ENCODE peak calls at places on chromosomes 7 and 10, in eight cellular contexts. N is fibroblast of lung; D is sigmoid colon; P is fibroblast of mammary gland; A is HFFc6; C is CD8-positive, alpha-beta T cell; Y is heart left ventricle; X is IMR-90. G is an unnamed sample.

GRCh38 chr7:2299131-2299829 is 15.0 kb downstream of the SNX8 start:
- DNase-seq in N (peak), D (no peak), P (peak), A (peak), C (no peak), Y (no peak), X (peak), G (no peak)

GRCh38 chr7:25263292-25263691 is 35.0 kb upstream of the NPVF start:
- DNase-seq in N (no peak), D (no peak), P (peak), A (no peak), C (no peak), Y (no peak), X (no peak), G (no peak)

GRCh38 chr10:132421377-132422168 is 24.6 kb downstream of the PWWP2B start:
- DNase-seq in N (peak), D (peak), P (no peak), A (peak), C (no peak), Y (peak), X (peak), G (peak)

GRCh38 chr10:31288001-31288400 is 31.0 kb upstream of the ZEB1 start:
- DNase-seq in N (no peak), D (no peak), P (no peak), A (no peak), C (no peak), Y (no peak), X (no peak), G (no peak)

GRCh38 chr7:38675500-38676106 is 44.4 kb upstream of the AMPH start:
- DNase-seq in N (no peak), D (no peak), P (no peak), A (no peak), C (no peak), Y (no peak), X (no peak), G (no peak)

GRCh38 chr7:47333131-47333887 is 248.6 kb downstream of the TNS3 start:
- DNase-seq in N (no peak), D (no peak), P (no peak), A (no peak), C (no peak), Y (no peak), X (no peak), G (no peak)

GRCh38 chr7:30926323-30926722 is 14.7 kb downstream of the AQP1 start:
- DNase-seq in N (no peak), D (peak), P (no peak), A (no peak), C (no peak), Y (no peak), X (no peak), G (no peak)

GRCh38 chr7:148037049-148037448 is 553.5 kb upstream of the C7orf33 start:
- DNase-seq in N (no peak), D (no peak), P (no peak), A (no peak), C (no peak), Y (no peak), X (no peak), G (no peak)

GRCh38 chr7:135160098-135160857 is 10.2 kb downstream of the CYREN start:
- DNase-seq in N (peak), D (no peak), P (peak), A (peak), C (no peak), Y (no peak), X (peak), G (no peak)

GRCh38 chr10:29256531-29256930 is 32.3 kb upstream of the LYZL1 start:
- DNase-seq in N (no peak), D (no peak), P (no peak), A (no peak), C (no peak), Y (no peak), X (no peak), G (no peak)

GRCh38 chr10:593016-593415 is 96.5 kb downstream of the DIP2C start:
- DNase-seq in N (no peak), D (no peak), P (no peak), A (no peak), C (no peak), Y (no peak), X (no peak), G (no peak)

GRCh38 chr10:25934673-25935139 is 677 bp downstream of the MYO3A start:
- DNase-seq in N (no peak), D (no peak), P (no peak), A (no peak), C (no peak), Y (no peak), X (no peak), G (peak)
- TF ChIP-seq CTCF in N (no peak), D (no peak), P (no peak), A (no peak), C (no peak), Y (no peak), X (no peak), G (no peak)

GRCh38 chr7:117673839-117674238 is 194.0 kb downstream of the CFTR start:
- DNase-seq in N (peak), D (no peak), P (peak), A (peak), C (no peak), Y (no peak), X (peak), G (no peak)
- TF ChIP-seq CTCF in N (peak), D (no peak), P (peak), A (peak), C (no peak), Y (peak), X (peak), G (peak)

GRCh38 chr7:76302299-76303056 is at the start of gene HSPB1:
- DNase-seq in N (peak), D (peak), P (peak), A (peak), C (peak), Y (peak), X (peak), G (peak)
- TF ChIP-seq CTCF in N (no peak), D (no peak), P (no peak), A (peak), C (no peak), Y (no peak), X (peak), G (no peak)

GRCh38 chr7:129370812-129371211 is 63.4 kb upstream of the STRIP2 start:
- DNase-seq in N (peak), D (no peak), P (no peak), A (no peak), C (no peak), Y (no peak), X (peak), G (no peak)
- TF ChIP-seq CTCF in N (no peak), D (no peak), P (no peak), A (no peak), C (no peak), Y (no peak), X (peak), G (no peak)

GRCh38 chr10:70403483-70404035 is 386 bp upstream of the EIF4EBP2 start:
- DNase-seq in N (no peak), D (no peak), P (no peak), A (no peak), C (no peak), Y (no peak), X (no peak), G (no peak)

GRCh38 chr10:70399177-70399576 is 4.8 kb upstream of the EIF4EBP2 start:
- DNase-seq in N (no peak), D (peak), P (no peak), A (no peak), C (no peak), Y (no peak), X (no peak), G (no peak)

GRCh38 chr10:70409772-70410171 is 5.8 kb downstream of the EIF4EBP2 start:
- DNase-seq in N (no peak), D (no peak), P (no peak), A (no peak), C (no peak), Y (no peak), X (no peak), G (no peak)

GRCh38 chr10:70404906-70405824 is 1.2 kb downstream of the EIF4EBP2 start:
- DNase-seq in N (peak), D (peak), P (peak), A (peak), C (peak), Y (peak), X (peak), G (no peak)

GRCh38 chr10:70404036-70404905 is at the start of gene EIF4EBP2:
- DNase-seq in N (peak), D (peak), P (peak), A (peak), C (peak), Y (peak), X (peak), G (peak)
- TF ChIP-seq CTCF in N (no peak), D (no peak), P (no peak), A (no peak), C (no peak), Y (no peak), X (no peak), G (no peak)

GRCh38 chr10:108244443-108245228 is 1080.1 kb upstream of the SORCS1 start:
- DNase-seq in N (no peak), D (no peak), P (no peak), A (no peak), C (no peak), Y (no peak), X (no peak), G (no peak)

GRCh38 chr10:108254089-108254488 is 1089.6 kb upstream of the SORCS1 start:
- DNase-seq in N (no peak), D (no peak), P (no peak), A (no peak), C (no peak), Y (no peak), X (no peak), G (no peak)

GRCh38 chr10:108250954-108251620 is 1086.6 kb upstream of the SORCS1 start:
- DNase-seq in N (no peak), D (no peak), P (peak), A (no peak), C (no peak), Y (no peak), X (no peak), G (no peak)

GRCh38 chr10:108249940-108250339 is 1085.4 kb upstream of the SORCS1 start:
- DNase-seq in N (no peak), D (no peak), P (no peak), A (no peak), C (no peak), Y (no peak), X (no peak), G (no peak)
- TF ChIP-seq CTCF in N (no peak), D (no peak), P (no peak), A (peak), C (no peak), Y (no peak), X (no peak), G (no peak)

DNA sequence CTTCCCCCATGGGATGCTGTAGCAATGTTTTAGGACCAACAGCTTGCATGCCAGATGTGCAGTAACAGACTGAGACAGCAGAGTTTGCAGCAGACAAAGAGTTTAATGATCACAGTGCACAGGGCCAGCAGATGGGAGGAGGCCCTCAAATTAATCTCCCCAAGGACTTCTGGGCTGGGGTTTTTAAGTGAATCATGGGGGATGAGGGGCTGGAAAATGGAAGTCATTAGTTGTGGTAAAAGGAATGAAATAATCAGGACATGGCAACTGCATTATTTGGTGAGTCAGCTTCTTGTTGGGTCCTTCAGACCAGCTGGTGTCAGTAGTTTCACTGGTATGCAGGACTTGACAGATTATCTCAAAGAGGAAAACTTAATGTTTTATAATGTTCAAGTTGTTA is 12.6 kb upstream of the NRBF2 start:
- DNase-seq in N (peak), D (no peak), P (peak), A (peak), C (no peak), Y (peak), X (peak), G (peak)
- TF ChIP-seq CTCF in N (no peak), D (no peak), P (no peak), A (no peak), C (no peak), Y (no peak), X (no peak), G (no peak)

GRCh38 chr7:111414374-111414773 is 147.9 kb downstream of the IMMP2L start:
- DNase-seq in N (no peak), D (no peak), P (no peak), A (no peak), C (no peak), Y (no peak), X (no peak), G (no peak)
- TF ChIP-seq CTCF in N (no peak), D (no peak), P (no peak), A (no peak), C (no peak), Y (no peak), X (no peak), G (no peak)

GRCh38 chr10:27241640-27242472 is 1.3 kb upstream of the ACBD5 start:
- DNase-seq in N (peak), D (peak), P (peak), A (peak), C (peak), Y (peak), X (peak), G (peak)

GRCh38 chr10:27240212-27240890 is at the start of gene ACBD5:
- DNase-seq in N (peak), D (peak), P (peak), A (peak), C (peak), Y (peak), X (peak), G (peak)

GRCh38 chr10:27240891-27241639 is 468 bp upstream of the ACBD5 start:
- DNase-seq in N (peak), D (no peak), P (peak), A (no peak), C (peak), Y (no peak), X (no peak), G (peak)

GRCh38 chr10:27242951-27243551 is 2.5 kb upstream of the ACBD5 start:
- DNase-seq in N (peak), D (no peak), P (peak), A (peak), C (peak), Y (peak), X (peak), G (peak)

DNA sequence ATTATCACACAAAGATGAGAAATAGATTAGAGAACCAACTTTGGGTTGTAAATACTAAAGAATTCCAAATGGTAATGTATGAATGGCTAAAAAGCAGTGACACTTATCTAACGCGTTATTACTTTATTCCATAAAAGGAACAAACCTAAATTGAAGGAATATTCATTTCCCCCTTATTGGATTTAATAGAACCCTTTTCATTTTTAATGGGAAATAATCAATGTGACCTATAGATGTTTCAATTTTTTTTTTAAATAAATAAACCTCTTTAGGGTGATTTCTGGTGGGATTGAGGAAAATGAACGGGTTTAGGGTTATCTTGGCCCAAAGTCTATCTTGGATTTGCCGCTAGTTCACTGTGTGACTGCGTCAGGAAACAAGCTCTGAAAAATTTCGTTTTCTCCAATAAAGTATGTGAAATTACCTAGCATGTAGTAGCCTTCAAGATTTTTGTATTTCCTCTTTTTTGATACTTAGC is 1.9 kb upstream of the ACBD5 start:
- DNase-seq in N (no peak), D (no peak), P (no peak), A (no peak), C (no peak), Y (no peak), X (no peak), G (no peak)
- TF ChIP-seq CTCF in N (no peak), D (no peak), P (no peak), A (no peak), C (no peak), Y (no peak), X (no peak), G (peak)

DNA sequence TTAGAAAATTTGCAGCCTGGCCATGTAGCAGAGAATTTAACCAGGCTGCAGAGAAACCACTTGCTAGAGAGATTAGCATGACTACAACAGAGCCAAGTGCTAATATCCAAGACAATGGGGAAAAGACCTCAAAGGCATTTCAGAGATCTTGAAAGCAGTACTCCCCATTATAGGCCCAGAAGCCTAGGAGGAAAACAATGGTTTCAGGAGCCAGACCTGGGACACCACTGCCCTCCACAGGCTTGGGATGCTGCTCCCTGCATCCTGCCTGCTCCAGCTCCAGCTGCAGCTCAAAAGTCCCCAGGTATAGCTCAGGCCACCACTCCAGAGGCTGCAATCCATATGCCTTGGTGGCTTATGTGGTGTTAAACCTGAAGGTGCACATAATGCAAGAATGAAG is 101.5 kb upstream of the TMEM72 start:
- DNase-seq in N (no peak), D (no peak), P (peak), A (peak), C (no peak), Y (no peak), X (no peak), G (no peak)
- TF ChIP-seq CTCF in N (no peak), D (no peak), P (peak), A (peak), C (no peak), Y (no peak), X (no peak), G (no peak)

G was measured in glutamatergic neuron.